ENCODE peak calls at places on chromosomes 1 and 21, in eight cellular contexts. S is stomach, W is AG20443, Y is left colon, P is left cardiac atrium, M is fibroblast of the aortic adventitia, L is ELR, I is Peyer's patch. K is an unnamed sample.

GRCh38 chr1:221796700-221797099 is 54.8 kb upstream of the DUSP10 start:
- DNase-seq in M (no peak), P (no peak), L (no peak), I (no peak), S (no peak), Y (no peak), W (no peak), K (no peak)

GRCh38 chr1:154784924-154785531 is 85.1 kb downstream of the KCNN3 start:
- DNase-seq in S (peak; percentile 56), M (no peak), Y (no peak), L (no peak), P (peak; percentile 61), W (no peak), I (no peak), K (no peak)

GRCh38 chr1:186301448-186301847 is 73.6 kb downstream of the TPR start:
- DNase-seq in W (no peak), S (no peak), P (no peak), L (no peak), I (no peak), M (no peak), Y (no peak), K (no peak)

GRCh38 chr1:8137406-8138244 is 111.5 kb upstream of the ERRFI1 start:
- DNase-seq in P (peak; percentile 30), W (peak; percentile 85), S (no peak), I (no peak), M (peak; percentile 97), Y (peak; percentile 37), L (peak; percentile 91), K (peak; percentile 58)

GRCh38 chr1:100348549-100349144 is 3.7 kb upstream of the CDC14A start:
- DNase-seq in M (no peak), P (no peak), I (no peak), Y (no peak), W (no peak), S (no peak), L (no peak), K (no peak)

GRCh38 chr21:45004481-45005263 is 64.8 kb downstream of the SLX9 start:
- DNase-seq in P (peak; percentile 25), M (no peak), S (no peak), I (no peak), W (no peak), Y (no peak), L (peak; percentile 43), K (no peak)

GRCh38 chr1:116671835-116672234 is 4.3 kb upstream of the IGSF3 start:
- DNase-seq in Y (no peak), W (no peak), P (no peak), M (no peak), I (no peak), L (no peak), S (no peak), K (no peak)

GRCh38 chr1:241532173-241532553 is at the start of gene KMO:
- DNase-seq in W (no peak), I (no peak), Y (no peak), S (no peak), M (peak; percentile 18), P (no peak), L (peak; percentile 49), K (peak; percentile 14)

GRCh38 chr1:246258250-246258649 is 248.8 kb downstream of the SMYD3 start:
- DNase-seq in M (no peak), L (no peak), P (no peak), S (no peak), W (no peak), Y (no peak), I (no peak), K (no peak)

GRCh38 chr1:154174654-154175053 is 17.2 kb downstream of the TPM3 start:
- DNase-seq in S (no peak), M (no peak), W (no peak), Y (no peak), I (no peak), L (no peak), P (no peak), K (no peak)

GRCh38 chr1:16248007-16248436 is 11.0 kb upstream of the CPLANE2 start:
- DNase-seq in I (peak; percentile 45), S (no peak), Y (no peak), L (no peak), W (no peak), M (no peak), P (no peak), K (no peak)

K was measured in adrenal gland.